ENCODE peak calls at places on chromosome 16, in four cellular contexts. L is cardiac septum; M is stimulated activated CD4-positive, alpha-beta T cell treated with anti-CD3 and anti-CD28 coated beads, Interleukin-12 subunit alpha, Interleukin-12 subunit beta, amount 100 ng/mL, for 24 hours; J is left cardiac atrium. Z is an unnamed sample.
A peak's percentile ranks its signal among the peaks of the same experiment; 100 is the strongest.

GRCh38 chr16:9898555-9898954 is 283.7 kb downstream of the GRIN2A start:
- DNase-seq in L (no peak), M (no peak), J (no peak), Z (no peak)

GRCh38 chr16:70298988-70299938 is at the start of gene DDX19B:
- DNase-seq in L (peak; percentile 90), M (peak; percentile 21), J (peak; percentile 89), Z (peak; percentile 73)

GRCh38 chr16:28823291-28823718 is 506 bp downstream of the ATXN2L start:
- DNase-seq in L (no peak), M (no peak), J (peak; percentile 29), Z (no peak)

GRCh38 chr16:70396209-70396904 is 42.5 kb downstream of the ST3GAL2 start:
- DNase-seq in L (no peak), M (no peak), J (no peak), Z (no peak)

GRCh38 chr16:57060323-57061083 is 31.9 kb upstream of the CPNE2 start:
- DNase-seq in L (no peak), M (no peak), J (no peak), Z (no peak)

GRCh38 chr16:80151706-80152073 is 389.1 kb upstream of the DYNLRB2 start:
- DNase-seq in L (no peak), M (no peak), J (no peak), Z (no peak)

GRCh38 chr16:72932050-72932449 is 115.9 kb downstream of the ZFHX3 start:
- DNase-seq in L (no peak), M (no peak), J (no peak), Z (no peak)

GRCh38 chr16:585351-585750 is 4.5 kb upstream of the RAB40C start:
- DNase-seq in L (no peak), M (no peak), J (no peak), Z (no peak)

GRCh38 chr16:30349695-30350094 is 5.4 kb downstream of the CD2BP2 start:
- DNase-seq in L (no peak), M (no peak), J (no peak), Z (peak; percentile 52)

GRCh38 chr16:48583075-48584065 is 26.6 kb downstream of the N4BP1 start:
- DNase-seq in L (no peak), M (no peak), J (no peak), Z (no peak)

GRCh38 chr16:72932677-72933335 is 115.1 kb downstream of the ZFHX3 start:
- DNase-seq in L (peak; percentile 44), M (no peak), J (no peak), Z (no peak)

GRCh38 chr16:12700161-12700560 is 103.5 kb downstream of the CPPED1 start:
- DNase-seq in L (no peak), M (no peak), J (no peak), Z (no peak)

GRCh38 chr16:85423186-85423550 is 190.0 kb upstream of the GSE1 start:
- DNase-seq in L (peak; percentile 65), M (no peak), J (peak; percentile 12), Z (no peak)

GRCh38 chr16:72934661-72935403 is 113.1 kb downstream of the ZFHX3 start:
- DNase-seq in L (peak; percentile 53), M (no peak), J (no peak), Z (no peak)

GRCh38 chr16:83433201-83433600 is 374.6 kb upstream of the HSBP1 start:
- DNase-seq in L (no peak), M (no peak), J (no peak), Z (no peak)

GRCh38 chr16:71880176-71880575 is 3.8 kb downstream of the ZNF821 start:
- DNase-seq in L (no peak), M (no peak), J (no peak), Z (no peak)

GRCh38 chr16:89383095-89384003 is 107.0 kb downstream of the ANKRD11 start:
- DNase-seq in L (no peak), M (no peak), J (no peak), Z (peak; percentile 35)

GRCh38 chr16:61836804-61837398 is 199.3 kb downstream of the CDH8 start:
- DNase-seq in L (no peak), M (no peak), J (no peak), Z (no peak)

GRCh38 chr16:75475420-75475847 is 10.9 kb upstream of the TMEM170A start:
- DNase-seq in L (no peak), M (no peak), J (no peak), Z (no peak)

GRCh38 chr16:75621170-75621477 is 2.0 kb downstream of the ADAT1 start:
- DNase-seq in L (no peak), M (no peak), J (no peak), Z (no peak)

GRCh38 chr16:60107920-60108319 is 1373.8 kb upstream of the GOT2 start:
- DNase-seq in L (no peak), M (no peak), J (no peak), Z (no peak)

GRCh38 chr16:58882292-58882691 is 148.2 kb upstream of the GOT2 start:
- DNase-seq in L (no peak), M (no peak), J (no peak), Z (no peak)

GRCh38 chr16:79628501-79628975 is 28.0 kb upstream of the MAF start:
- DNase-seq in L (no peak), M (peak; percentile 43), J (no peak), Z (peak; percentile 78)

GRCh38 chr16:82061861-82062525 is 26.9 kb downstream of the HSD17B2 start:
- DNase-seq in L (no peak), M (no peak), J (no peak), Z (no peak)

GRCh38 chr16:83113317-83113716 is 486.5 kb downstream of the CDH13 start:
- DNase-seq in L (no peak), M (no peak), J (no peak), Z (no peak)

GRCh38 chr16:86634290-86634689 is 55.9 kb downstream of the FOXL1 start:
- DNase-seq in L (no peak), M (no peak), J (no peak), Z (no peak)

GRCh38 chr16:49484454-49484853 is 110.8 kb downstream of the C16orf78 start:
- DNase-seq in L (peak; percentile 77), M (no peak), J (peak; percentile 81), Z (no peak)